ENCODE peak calls at places on chromosomes 2 and 18, in five cellular contexts. D, O, A, V and Z are unnamed samples. For H3K4me1, the result is how much of the 10 kb centered on the place peaks cover.

GRCh38 chr2:144539170-144539863 is 19.4 kb upstream of the ZEB2 start:
- DNase-seq in V (no peak), O (no peak), D (no peak), A (no peak), Z (no peak)

GRCh38 chr2:18132697-18133096 is 254.2 kb downstream of the KCNS3 start:
- DNase-seq in A (no peak), O (no peak), D (no peak), V (no peak), Z (no peak)

GRCh38 chr2:172340394-172340793 is 87.0 kb upstream of the ITGA6 start:
- DNase-seq in V (no peak), O (no peak), D (no peak), A (peak), Z (no peak)

GRCh38 chr2:121075641-121076500 is 209.1 kb downstream of the TFCP2L1 start:
- DNase-seq in D (no peak), A (no peak), O (no peak), V (no peak), Z (no peak)

GRCh38 chr18:3402962-3403585 is 46.9 kb upstream of the TGIF1 start:
- DNase-seq in V (no peak), O (no peak), D (no peak), A (no peak), Z (no peak)

GRCh38 chr2:80105020-80105419 is 199.5 kb downstream of the LRRTM1 start:
- DNase-seq in V (no peak), D (no peak), A (no peak), O (no peak), Z (no peak)

GRCh38 chr2:38184964-38185603 is 109.1 kb upstream of the CYP1B1 start:
- DNase-seq in A (peak), V (no peak), O (no peak), D (no peak), Z (no peak)

GRCh38 chr2:235416816-235417499 is 76.9 kb upstream of the AGAP1 start:
- DNase-seq in A (no peak), V (no peak), O (no peak), D (peak), Z (no peak)

GRCh38 chr18:70024829-70025228 is 77.2 kb upstream of the CD226 start:
- DNase-seq in V (no peak), O (no peak), A (no peak), D (no peak), Z (no peak)

GRCh38 chr2:4673025-4673489 is 969.7 kb downstream of the DCDC2C start:
- DNase-seq in O (no peak), V (no peak), A (no peak), D (peak), Z (no peak)

GRCh38 chr2:120477831-120478481 is 132.0 kb downstream of the INHBB start:
- DNase-seq in A (no peak), D (no peak), V (no peak), O (no peak), Z (no peak)

GRCh38 chr2:1406434-1406833 is 6.8 kb upstream of the TPO start:
- DNase-seq in A (no peak), V (no peak), D (no peak), O (no peak), Z (no peak)

GRCh38 chr2:204468689-204469429 is 76.4 kb upstream of the PARD3B start:
- DNase-seq in O (no peak), V (no peak), D (no peak), A (no peak), Z (no peak)

GRCh38 chr2:197211881-197212342 is 98.7 kb downstream of the ANKRD44 start:
- DNase-seq in D (no peak), A (no peak), O (no peak), V (no peak), Z (no peak)
- TF ChIP-seq POLR2A in D (no peak), A (no peak), O (no peak), V (no peak), Z (no peak)

DNA sequence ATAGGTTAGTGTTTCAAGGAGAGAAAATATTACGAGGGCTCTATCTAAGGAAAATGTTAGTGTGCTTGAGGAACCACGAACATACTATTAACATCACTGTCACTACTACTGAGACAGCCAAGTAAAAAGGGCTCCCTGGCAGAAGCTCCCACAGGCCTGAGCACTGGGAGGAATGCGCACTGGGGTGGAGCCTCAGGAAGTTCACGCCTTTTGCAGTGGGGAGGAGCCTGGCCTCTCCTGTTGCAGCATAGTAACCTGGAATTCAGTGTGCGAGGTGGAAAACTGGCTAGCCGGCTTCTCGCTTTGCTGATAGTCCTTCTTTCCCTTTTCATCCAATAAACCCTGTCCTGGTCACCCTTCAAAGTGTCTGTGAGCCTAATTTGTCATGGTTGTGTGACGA is 250.3 kb downstream of the ERBB4 start:
- DNase-seq in V (no peak), O (no peak), D (no peak), A (no peak), Z (no peak)
- TF ChIP-seq POLR2AphosphoS5 in V (no peak), O (no peak), D (no peak), A (no peak), Z (no peak)

GRCh38 chr2:197425550-197425949 is 9.3 kb downstream of the SF3B1 start:
- DNase-seq in O (no peak), A (no peak), D (no peak), V (no peak), Z (no peak)

GRCh38 chr2:197423307-197423706 is 11.5 kb downstream of the SF3B1 start:
- DNase-seq in A (no peak), D (no peak), V (no peak), O (no peak), Z (no peak)

GRCh38 chr2:197427986-197428385 is 6.8 kb downstream of the SF3B1 start:
- DNase-seq in O (no peak), V (no peak), D (no peak), A (no peak), Z (no peak)

GRCh38 chr2:197427204-197427603 is 7.6 kb downstream of the SF3B1 start:
- DNase-seq in A (no peak), D (no peak), V (no peak), O (no peak), Z (no peak)

GRCh38 chr2:197426723-197427122 is 8.1 kb downstream of the SF3B1 start:
- DNase-seq in A (no peak), V (no peak), O (no peak), D (no peak), Z (no peak)
- H3K4me1 ChIP-seq in A (under half), V (under half), O (under half), D (half or more), Z (half or more)

GRCh38 chr2:236584521-236585384 is 15.1 kb downstream of the ACKR3 start:
- DNase-seq in V (no peak), D (no peak), O (no peak), A (peak), Z (peak)
- TF ChIP-seq POLR2A in V (no peak), D (no peak), O (no peak), A (no peak), Z (no peak)

GRCh38 chr2:237662671-237663093 is 35.3 kb downstream of the LRRFIP1 start:
- DNase-seq in O (peak), A (peak), D (peak), V (peak), Z (peak)
- TF ChIP-seq POLR2AphosphoS5 in O (peak), A (no peak), D (no peak), V (no peak), Z (peak)

GRCh38 chr2:42960835-42961165 is 168.4 kb upstream of the HAAO start:
- DNase-seq in O (no peak), D (no peak), A (peak), V (no peak), Z (no peak)
- H3K4me1 ChIP-seq in O (under half), D (half or more), A (under half), V (under half), Z (under half)

DNA sequence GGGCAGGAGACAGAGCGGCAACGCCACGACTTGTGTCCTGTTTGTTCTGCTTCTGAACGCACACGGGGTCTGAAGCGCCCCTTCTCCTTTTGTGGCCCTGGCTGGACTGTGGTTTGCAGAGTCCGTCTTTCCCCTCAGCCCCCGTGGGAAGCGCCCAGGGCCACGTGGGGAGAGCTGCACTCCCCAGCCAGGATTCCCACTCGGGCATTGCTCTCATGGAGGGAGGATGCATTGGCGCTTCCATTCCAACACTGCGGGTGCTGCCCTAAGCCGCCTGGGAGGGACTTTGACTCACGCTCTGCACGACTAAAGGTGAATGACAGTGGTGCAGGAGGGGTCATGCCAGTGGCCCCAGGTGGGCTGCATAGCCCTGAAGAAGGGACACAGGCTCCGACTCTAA is 52.5 kb downstream of the TIMM21 start:
- DNase-seq in A (no peak), V (no peak), D (no peak), O (no peak), Z (no peak)
- TF ChIP-seq POLR2A in A (no peak), V (no peak), D (no peak), O (no peak), Z (no peak)

GRCh38 chr2:160612266-160612864 is 118.8 kb upstream of the RBMS1 start:
- DNase-seq in V (no peak), D (no peak), A (no peak), O (no peak), Z (no peak)
- TF ChIP-seq POLR2AphosphoS5 in V (no peak), D (no peak), A (no peak), O (no peak), Z (no peak)

GRCh38 chr2:157839162-157839801 is 36.8 kb downstream of the ACVR1 start:
- DNase-seq in A (peak), O (no peak), V (no peak), D (peak), Z (no peak)

GRCh38 chr2:157839822-157840221 is 36.3 kb downstream of the ACVR1 start:
- DNase-seq in O (no peak), A (no peak), D (no peak), V (no peak), Z (no peak)

GRCh38 chr2:157840568-157841156 is 35.5 kb downstream of the ACVR1 start:
- DNase-seq in O (no peak), V (no peak), D (peak), A (peak), Z (peak)

GRCh38 chr2:157842106-157842879 is 33.8 kb downstream of the ACVR1 start:
- DNase-seq in D (no peak), A (no peak), O (no peak), V (no peak), Z (no peak)

DNA sequence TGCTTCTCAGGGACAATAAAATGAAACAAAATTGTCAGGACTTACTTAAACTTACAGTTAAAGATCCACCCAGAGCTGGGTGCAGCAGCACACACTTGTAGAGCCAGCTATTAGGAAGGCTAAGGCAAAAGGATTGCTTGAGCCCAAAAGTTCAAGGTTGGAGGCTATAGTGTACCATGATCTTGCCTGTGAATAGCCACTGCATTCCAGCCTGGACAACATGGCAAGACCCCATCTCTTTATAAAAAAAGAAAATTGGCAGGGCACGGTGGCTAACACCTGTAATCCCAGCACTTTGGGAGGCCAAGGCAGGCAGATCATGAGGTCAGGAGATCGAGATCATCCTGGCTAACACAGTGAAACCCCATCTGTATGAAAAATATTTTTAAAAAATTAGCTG is 34.6 kb downstream of the ACVR1 start:
- DNase-seq in V (no peak), A (no peak), D (no peak), O (no peak), Z (no peak)
- H3K4me1 ChIP-seq in V (under half), A (under half), D (half or more), O (under half), Z (half or more)

GRCh38 chr18:45322343-45322742 is 292.9 kb upstream of the SLC14A2 start:
- DNase-seq in D (no peak), V (no peak), A (no peak), O (no peak), Z (no peak)
- TF ChIP-seq POLR2A in D (no peak), V (no peak), A (no peak), O (no peak), Z (no peak)